ENCODE peak calls at places on chromosome 1, in eight cellular contexts. R is A549, L is Peyer's patch, U is transverse colon, A is esophagus squamous epithelium, K is HCT116, X is sigmoid colon, D is endothelial cell of umbilical vein. C is an unnamed sample.

GRCh38 chr1:932776-933602 is 9.3 kb downstream of the SAMD11 start:
- DNase-seq in X (no peak), L (no peak), A (no peak), U (peak), D (no peak), R (no peak), K (no peak), C (no peak)

GRCh38 chr1:22636369-22636768 is at the start of gene C1QA:
- DNase-seq in X (peak), A (no peak), U (peak), R (no peak), L (no peak), D (no peak), K (no peak), C (no peak)

GRCh38 chr1:232333419-232333767 is 296.5 kb downstream of the SIPA1L2 start:
- DNase-seq in X (no peak), R (no peak), L (no peak), D (no peak), U (no peak), A (no peak), K (no peak), C (no peak)

GRCh38 chr1:119715542-119715941 is 3.8 kb downstream of the PHGDH start:
- DNase-seq in K (no peak), U (no peak), R (no peak), X (no peak), A (no peak), L (no peak), D (no peak), C (no peak)

GRCh38 chr1:217506878-217507277 is 124.0 kb downstream of the GPATCH2 start:
- DNase-seq in X (no peak), K (no peak), L (no peak), D (no peak), A (no peak), U (no peak), R (no peak), C (no peak)

GRCh38 chr1:227317541-227318002 is 720 bp downstream of the CDC42BPA start:
- DNase-seq in U (peak), A (no peak), X (peak), K (no peak), D (peak), R (peak), L (no peak), C (peak)

GRCh38 chr1:214419650-214420049 is 131.8 kb downstream of the PTPN14 start:
- DNase-seq in A (no peak), R (no peak), K (no peak), X (no peak), L (no peak), U (no peak), D (no peak), C (no peak)

GRCh38 chr1:93446837-93447451 is 974 bp upstream of the FNBP1L start:
- DNase-seq in U (peak), A (no peak), D (peak), L (peak), X (peak), K (no peak), R (peak), C (peak)

GRCh38 chr1:241525026-241525425 is 5.5 kb upstream of the FH start:
- DNase-seq in L (no peak), A (no peak), R (no peak), U (no peak), K (no peak), X (no peak), D (no peak), C (no peak)

GRCh38 chr1:8384088-8384487 is 66.2 kb downstream of the SLC45A1 start:
- DNase-seq in R (no peak), L (no peak), D (peak), X (no peak), K (no peak), A (no peak), U (no peak), C (no peak)

GRCh38 chr1:68322837-68323687 is 90.7 kb upstream of the WLS start:
- DNase-seq in L (no peak), D (no peak), U (peak), A (no peak), R (no peak), X (peak), K (peak), C (peak)

GRCh38 chr1:177466286-177466685 is 295.5 kb downstream of the BRINP2 start:
- DNase-seq in U (no peak), A (no peak), R (no peak), K (no peak), L (no peak), X (no peak), D (no peak), C (no peak)

GRCh38 chr1:157091668-157092273 is 7.8 kb downstream of the ETV3L start:
- DNase-seq in L (no peak), A (no peak), D (no peak), U (no peak), R (no peak), X (peak), K (no peak), C (no peak)

GRCh38 chr1:55781944-55782482 is 566.8 kb upstream of the USP24 start:
- DNase-seq in U (peak), D (no peak), R (no peak), L (no peak), A (no peak), X (peak), K (peak), C (no peak)

DNA sequence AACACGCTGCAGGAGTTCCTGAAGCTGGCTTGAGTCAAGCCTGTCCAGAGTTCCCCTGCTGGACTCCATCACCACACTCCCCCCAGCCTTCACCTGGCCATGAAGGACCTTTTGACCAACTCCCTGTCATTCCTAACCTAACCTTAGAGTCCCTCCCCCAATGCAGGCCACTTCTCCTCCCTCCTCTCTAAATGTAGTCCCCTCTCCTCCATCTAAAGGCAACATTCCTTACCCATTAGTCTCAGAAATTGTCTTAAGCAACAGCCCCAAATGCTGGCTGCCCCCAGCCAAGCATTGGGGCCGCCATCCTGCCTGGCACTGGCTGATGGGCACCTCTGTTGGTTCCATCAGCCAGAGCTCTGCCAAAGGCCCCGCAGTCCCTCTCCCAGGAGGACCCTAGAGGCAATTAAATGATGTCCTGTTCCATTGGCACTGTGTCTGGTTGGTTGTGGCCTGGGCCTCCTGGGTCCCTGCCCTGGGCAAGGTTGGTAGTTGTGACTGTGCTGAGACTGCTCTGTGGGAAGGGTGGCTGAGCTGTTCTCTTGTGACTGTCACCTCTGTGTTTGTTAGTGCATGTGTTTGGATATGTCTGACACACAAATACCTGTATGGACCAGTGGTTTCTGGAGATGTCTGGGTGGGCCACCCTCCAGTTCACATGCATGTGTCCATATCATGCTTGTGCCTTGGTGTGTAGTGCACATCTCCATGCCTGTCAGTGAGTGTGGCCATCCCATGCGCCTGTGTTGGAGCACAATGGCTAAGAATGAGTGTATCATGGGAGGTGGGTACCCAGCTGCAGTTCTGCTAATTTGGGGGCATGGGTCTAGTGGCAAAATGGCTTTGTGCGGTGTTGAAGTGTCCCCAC is 1.4 kb downstream of the SH3BGRL3 start:
- DNase-seq in D (no peak), K (no peak), R (no peak), L (no peak), U (no peak), A (no peak), X (no peak), C (no peak)
- H3K4me3 ChIP-seq in D (peak), K (peak), R (peak), L (peak), U (peak), A (peak), X (no peak), C (no peak)

DNA sequence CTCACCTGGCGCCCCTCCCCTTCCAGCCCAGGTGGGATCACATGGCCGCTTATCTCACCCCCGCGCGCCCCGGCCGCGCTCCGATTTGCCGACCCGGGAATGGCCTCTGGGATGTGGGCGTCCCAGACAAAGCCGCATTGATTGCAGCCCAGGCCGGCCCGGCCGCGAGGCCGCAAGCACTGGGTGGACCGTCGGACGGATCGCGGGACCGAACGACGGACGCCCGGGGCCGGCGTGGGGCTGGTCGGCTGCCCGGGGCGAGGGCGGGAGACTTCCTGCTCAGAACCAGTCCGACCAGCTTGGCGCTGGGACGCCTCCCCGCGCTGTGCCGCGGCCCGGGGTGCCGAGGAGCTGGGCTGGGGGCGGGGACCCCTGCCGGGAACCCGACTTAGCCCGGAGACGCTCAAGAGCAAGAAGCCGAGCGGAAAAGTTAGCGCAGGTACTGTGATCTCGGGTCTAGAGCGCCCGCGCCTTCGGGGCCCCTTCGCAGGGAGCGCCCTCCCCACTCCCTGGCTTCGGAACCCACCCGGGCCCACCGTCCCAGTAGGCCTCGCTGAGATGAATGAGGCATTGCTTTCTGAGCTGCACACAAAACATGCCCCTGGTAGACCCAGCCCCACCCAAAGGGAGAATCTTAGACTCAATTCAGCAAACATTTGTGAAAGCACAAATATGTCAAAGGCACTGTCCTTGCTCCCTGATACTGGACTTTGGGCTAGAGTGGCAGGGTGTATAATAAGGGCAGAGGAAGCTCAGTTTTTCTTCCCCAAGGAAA is 415 bp upstream of the LAD1 start:
- DNase-seq in D (no peak), K (peak), L (peak), U (peak), A (no peak), X (no peak), R (no peak), C (no peak)
- TF ChIP-seq POLR2A in D (no peak), K (peak), L (peak), U (peak), A (peak), X (no peak), R (no peak), C (no peak)

GRCh38 chr1:206737729-206738222 is 32.8 kb upstream of the IL19 start:
- DNase-seq in U (no peak), A (no peak), R (no peak), K (no peak), D (no peak), X (no peak), L (no peak), C (no peak)

GRCh38 chr1:206736878-206737728 is 33.5 kb upstream of the IL19 start:
- DNase-seq in X (no peak), L (no peak), U (peak), K (no peak), D (no peak), A (no peak), R (no peak), C (no peak)

GRCh38 chr1:206739411-206740076 is 31.0 kb upstream of the IL19 start:
- DNase-seq in A (no peak), K (no peak), D (no peak), X (no peak), U (peak), R (no peak), L (no peak), C (no peak)

GRCh38 chr1:206741142-206741701 is 29.4 kb upstream of the IL19 start:
- DNase-seq in R (no peak), U (no peak), K (no peak), D (no peak), X (no peak), A (no peak), L (no peak), C (no peak)

GRCh38 chr1:206738370-206739366 is 31.9 kb upstream of the IL19 start:
- DNase-seq in L (no peak), X (no peak), A (no peak), U (no peak), D (no peak), R (peak), K (peak), C (no peak)
- TF ChIP-seq CTCF in L (peak), X (no peak), A (no peak), U (no peak), D (peak), R (peak), K (peak), C (no peak)

GRCh38 chr1:14593279-14593678 is 5.2 kb upstream of the KAZN start:
- DNase-seq in L (no peak), K (no peak), U (no peak), R (no peak), D (no peak), A (no peak), X (no peak), C (no peak)
- H3K4me3 ChIP-seq in L (no peak), K (no peak), U (no peak), R (no peak), D (no peak), A (no peak), X (no peak), C (no peak)

GRCh38 chr1:2392686-2393085 is 1.0 kb downstream of the RER1 start:
- DNase-seq in L (no peak), X (no peak), A (no peak), D (no peak), U (no peak), R (no peak), K (no peak), C (no peak)

GRCh38 chr1:2391034-2391384 is 345 bp downstream of the MORN1 start:
- DNase-seq in X (no peak), A (no peak), U (peak), K (no peak), D (no peak), R (peak), L (no peak), C (no peak)

GRCh38 chr1:2389644-2390043 is 1.7 kb downstream of the MORN1 start:
- DNase-seq in U (no peak), R (no peak), K (no peak), A (no peak), D (no peak), X (no peak), L (no peak), C (no peak)

GRCh38 chr1:2392071-2392442 is 416 bp downstream of the RER1 start:
- DNase-seq in K (no peak), L (no peak), X (no peak), D (peak), A (no peak), R (peak), U (no peak), C (no peak)

GRCh38 chr1:2391385-2392070 is at the start of the genes MORN1 and RER1:
- DNase-seq in D (peak), U (peak), R (peak), A (peak), X (peak), K (peak), L (peak), C (peak)
- TF ChIP-seq POLR2A in D (peak), U (peak), R (peak), A (peak), X (peak), K (peak), L (peak), C (peak)

DNA sequence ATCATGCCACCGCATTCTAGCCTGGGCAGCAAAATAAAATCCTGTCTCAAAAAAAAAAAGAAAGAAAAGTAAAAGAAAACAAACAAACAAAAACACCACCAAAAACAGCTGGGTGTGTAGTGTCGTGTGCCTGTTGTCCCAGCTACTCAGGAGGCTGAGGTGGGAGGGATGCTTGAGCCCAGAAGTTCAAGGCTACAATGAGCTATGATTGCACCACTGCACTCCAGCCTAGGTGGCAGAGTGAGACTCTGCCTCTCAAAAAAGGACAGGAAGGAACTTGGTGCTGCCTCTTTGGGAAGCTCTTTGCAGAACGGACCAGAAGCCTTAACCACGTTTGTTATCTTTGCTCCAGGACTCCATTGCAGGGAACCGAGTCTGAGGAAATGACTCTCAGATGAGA is 11.0 kb downstream of the KIF17 start:
- DNase-seq in D (no peak), L (no peak), X (no peak), K (no peak), U (no peak), A (no peak), R (no peak), C (no peak)
- TF ChIP-seq CTCF in D (no peak), L (no peak), X (no peak), K (no peak), U (no peak), A (no peak), R (no peak), C (no peak)

GRCh38 chr1:159845751-159846531 is 16.5 kb downstream of the VSIG8 start:
- DNase-seq in U (peak), L (peak), D (no peak), R (no peak), A (no peak), K (no peak), X (no peak), C (no peak)

GRCh38 chr1:159843459-159843858 is 16.8 kb downstream of the SLAMF8 start:
- DNase-seq in R (no peak), K (no peak), U (no peak), L (no peak), X (no peak), A (no peak), D (no peak), C (no peak)

GRCh38 chr1:159849972-159850371 is 12.5 kb downstream of the VSIG8 start:
- DNase-seq in K (no peak), X (no peak), A (no peak), D (no peak), U (no peak), L (no peak), R (no peak), C (no peak)

GRCh38 chr1:159848316-159848715 is 14.1 kb downstream of the VSIG8 start:
- DNase-seq in A (no peak), U (no peak), D (no peak), R (no peak), X (no peak), K (no peak), L (no peak), C (no peak)

DNA sequence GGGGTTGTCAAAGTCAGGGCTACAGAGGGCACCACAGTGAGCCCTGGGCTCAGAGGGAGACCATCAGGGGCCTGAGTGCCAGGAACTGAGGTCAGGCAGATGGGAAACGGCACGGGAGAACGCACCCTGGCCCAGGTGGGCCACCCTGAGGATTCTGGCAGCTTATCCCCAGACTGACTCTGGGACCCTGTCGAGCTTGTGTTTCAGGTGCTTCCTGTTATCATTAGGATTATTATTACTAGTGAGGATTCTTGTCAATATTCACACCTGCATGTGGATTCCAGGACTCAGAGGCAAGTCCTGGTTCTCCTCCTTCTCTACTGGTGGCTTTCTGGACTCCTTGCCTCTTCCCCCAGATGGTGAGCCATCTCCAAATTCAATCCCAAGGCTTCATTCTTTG is 15.2 kb downstream of the VSIG8 start:
- DNase-seq in K (no peak), D (no peak), U (no peak), A (no peak), X (no peak), L (no peak), R (no peak), C (no peak)
- H3K4me3 ChIP-seq in K (no peak), D (no peak), U (no peak), A (no peak), X (no peak), L (no peak), R (no peak), C (no peak)